ENCODE peak calls at places on chromosome X, in eight cellular contexts. Z is tibial artery, S is astrocyte, X is PC-9, O is mammary epithelial cell, R is Panc1, V is RWPE2, L is prostate gland. A is an unnamed sample. For H3K4me1, the result is how much of the 10 kb centered on the place peaks cover.

GRCh38 chrX:1658083-1658463 is 43.2 kb downstream of the ASMT start:
- DNase-seq in L (no peak), R (no peak), O (no peak), X (no peak), S (no peak), Z (no peak), V (no peak), A (no peak)

GRCh38 chrX:74242484-74243138 is 61.4 kb upstream of the ZCCHC13 start:
- DNase-seq in R (no peak), S (no peak), V (no peak), L (peak), Z (no peak), X (no peak), O (peak), A (no peak)

GRCh38 chrX:54043696-54044125 is 562 bp downstream of the PHF8 start:
- DNase-seq in Z (peak), V (no peak), L (peak), S (peak), R (no peak), O (peak), X (no peak), A (peak)

GRCh38 chrX:118530537-118530936 is 34.9 kb downstream of the DOCK11 start:
- DNase-seq in V (no peak), S (peak), Z (no peak), O (no peak), R (no peak), X (no peak), L (no peak), A (no peak)

GRCh38 chrX:78111140-78111931 is 7.3 kb downstream of the PGK1 start:
- DNase-seq in V (no peak), S (no peak), L (no peak), R (no peak), O (no peak), X (no peak), Z (no peak), A (no peak)

GRCh38 chrX:125710403-125711062 is 390.9 kb downstream of the TEX13C start:
- DNase-seq in V (no peak), Z (no peak), L (no peak), X (no peak), S (no peak), R (no peak), O (no peak), A (no peak)

GRCh38 chrX:1885116-1885515 is 270.3 kb downstream of the ASMT start:
- DNase-seq in L (no peak), O (no peak), X (no peak), R (no peak), V (no peak), S (no peak), Z (no peak), A (no peak)

GRCh38 chrX:16204538-16204937 is 37.3 kb downstream of the MAGEB17 start:
- DNase-seq in V (no peak), X (no peak), L (no peak), S (no peak), R (no peak), Z (no peak), O (no peak), A (no peak)

GRCh38 chrX:70301716-70302115 is 11.8 kb downstream of the KIF4A start:
- DNase-seq in L (no peak), Z (no peak), V (no peak), O (no peak), R (no peak), X (no peak), S (peak), A (no peak)

GRCh38 chrX:20361890-20362262 is 95.2 kb upstream of the RPS6KA3 start:
- DNase-seq in L (no peak), V (no peak), R (no peak), Z (no peak), O (no peak), X (peak), S (peak), A (no peak)

GRCh38 chrX:49910344-49910743 is 12.1 kb upstream of the CLCN5 start:
- DNase-seq in R (no peak), O (no peak), S (no peak), V (no peak), L (no peak), X (no peak), Z (no peak), A (no peak)

GRCh38 chrX:22126311-22126710 is 94.2 kb downstream of the PHEX start:
- DNase-seq in Z (no peak), O (no peak), X (no peak), V (no peak), L (no peak), R (no peak), S (peak), A (no peak)

GRCh38 chrX:11420851-11421250 is 127.6 kb downstream of the AMELX start:
- DNase-seq in V (no peak), L (no peak), R (no peak), Z (no peak), O (no peak), X (no peak), S (no peak), A (no peak)

GRCh38 chrX:129144172-129145038 is 378.9 kb downstream of the SMARCA1 start:
- DNase-seq in S (peak), L (no peak), X (no peak), O (no peak), R (no peak), V (no peak), Z (no peak), A (no peak)

GRCh38 chrX:63657821-63658220 is 127.2 kb downstream of the ARHGEF9 start:
- DNase-seq in S (peak), L (no peak), Z (peak), R (no peak), X (no peak), V (peak), O (peak), A (no peak)

GRCh38 chrX:133838761-133839676 is 146.4 kb downstream of the GPC3 start:
- DNase-seq in S (no peak), R (peak), V (no peak), Z (no peak), X (no peak), O (peak), L (no peak), A (peak)

GRCh38 chrX:27966955-27967354 is 14.3 kb downstream of the DCAF8L1 start:
- DNase-seq in X (no peak), O (peak), R (no peak), S (peak), Z (no peak), L (no peak), V (no peak), A (no peak)

GRCh38 chrX:18640686-18641085 is 31.2 kb downstream of the RS1 start:
- DNase-seq in R (no peak), Z (no peak), X (no peak), O (no peak), L (no peak), V (no peak), S (no peak), A (peak)

GRCh38 chrX:56113785-56114436 is 118.2 kb upstream of the KLF8 start:
- DNase-seq in S (no peak), O (no peak), L (no peak), V (no peak), Z (no peak), R (no peak), X (peak), A (peak)

GRCh38 chrX:63656871-63657580 is 128.0 kb downstream of the ARHGEF9 start:
- DNase-seq in R (no peak), Z (peak), S (peak), O (peak), X (no peak), V (no peak), L (no peak), A (no peak)

GRCh38 chrX:115054876-115055275 is 37.5 kb upstream of the IL13RA2 start:
- DNase-seq in R (no peak), X (no peak), Z (no peak), V (no peak), O (peak), S (no peak), L (no peak), A (no peak)

GRCh38 chrX:30935985-30936384 is 46.9 kb upstream of the TAB3 start:
- DNase-seq in V (no peak), X (no peak), L (no peak), Z (no peak), S (no peak), R (no peak), O (peak), A (peak)

GRCh38 chrX:56572975-56573374 is 9.5 kb downstream of the UBQLN2 start:
- DNase-seq in O (peak), L (no peak), X (no peak), R (no peak), Z (no peak), S (no peak), V (no peak), A (no peak)

GRCh38 chrX:29841750-29842149 is 373.6 kb upstream of the MAGEB2 start:
- DNase-seq in R (no peak), O (no peak), Z (no peak), V (no peak), X (no peak), L (no peak), S (peak), A (no peak)

GRCh38 chrX:98452456-98452855 is 1568.7 kb downstream of the RPA4 start:
- DNase-seq in V (no peak), S (no peak), L (no peak), O (no peak), X (no peak), R (no peak), Z (no peak), A (peak)

GRCh38 chrX:23554304-23554703 is 113.0 kb upstream of the PRDX4 start:
- DNase-seq in V (no peak), S (peak), X (peak), L (peak), O (peak), Z (no peak), R (peak), A (peak)

GRCh38 chrX:43964936-43965335 is 8.3 kb downstream of the NDP start:
- DNase-seq in O (no peak), L (no peak), Z (no peak), X (no peak), R (no peak), V (no peak), S (no peak), A (no peak)

GRCh38 chrX:115949900-115950822 is 220.4 kb upstream of the AGTR2 start:
- DNase-seq in X (peak), Z (no peak), R (no peak), S (no peak), O (peak), L (no peak), V (no peak), A (peak)

GRCh38 chrX:16848541-16848940 is 21.6 kb downstream of the RBBP7 start:
- DNase-seq in V (no peak), Z (no peak), R (no peak), L (no peak), S (no peak), X (no peak), O (no peak), A (no peak)

GRCh38 chrX:72245461-72246089 is 6.7 kb upstream of the ERCC6L start:
- DNase-seq in O (peak), Z (peak), R (no peak), V (no peak), L (peak), X (no peak), S (no peak), A (peak)

GRCh38 chrX:134173541-134174272 is 63.3 kb upstream of the CCDC160 start:
- DNase-seq in X (no peak), S (no peak), R (no peak), O (no peak), Z (no peak), L (no peak), V (no peak), A (peak)

GRCh38 chrX:63747331-63747730 is 37.7 kb downstream of the ARHGEF9 start:
- DNase-seq in R (no peak), Z (no peak), O (peak), L (no peak), V (no peak), X (no peak), S (peak), A (no peak)

DNA sequence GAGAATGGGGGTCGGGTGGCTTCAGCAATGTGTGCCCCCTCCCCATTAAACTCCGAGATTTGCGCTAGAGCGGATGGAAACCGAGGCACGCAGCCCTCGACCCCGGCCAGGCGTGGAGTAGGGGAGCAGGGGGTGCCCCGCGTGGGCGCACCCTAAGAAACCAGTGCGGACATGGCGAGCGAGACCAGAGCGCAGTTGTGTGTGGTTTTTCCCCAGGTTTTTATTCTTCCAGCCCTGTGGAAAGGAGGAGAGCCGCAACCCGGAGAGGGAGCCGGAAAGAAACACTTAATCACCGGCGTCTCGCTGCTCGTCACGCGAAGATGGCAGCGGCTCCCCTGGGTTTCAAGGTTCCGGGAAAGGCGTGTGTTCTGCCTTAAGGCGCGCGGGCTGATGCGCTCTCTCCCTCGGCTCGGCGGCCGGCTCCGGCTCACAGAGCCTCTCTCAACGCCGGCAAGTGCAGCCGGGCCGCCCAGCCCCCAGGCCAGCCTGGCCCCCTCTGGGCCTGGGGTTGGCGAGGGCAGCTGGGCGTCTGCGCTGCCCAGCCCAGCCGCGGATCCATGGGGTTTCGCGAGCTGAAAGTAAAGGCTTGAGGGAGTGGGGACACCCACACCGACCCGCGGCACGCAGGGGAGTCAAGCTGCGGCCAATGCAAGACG is 73.9 kb upstream of the BCOR start:
- DNase-seq in R (no peak), V (no peak), Z (no peak), S (peak), X (no peak), L (no peak), O (no peak), A (no peak)
- H3K4me1 ChIP-seq in R (under half), V (under half), Z (under half), S (under half), X (under half), L (under half), O (under half), A (under half)

GRCh38 chrX:41688154-41688553 is 619 bp upstream of the GPR34 start:
- DNase-seq in R (no peak), L (no peak), Z (no peak), S (no peak), O (no peak), X (no peak), V (no peak), A (no peak)

GRCh38 chrX:41692162-41692749 is 3.5 kb downstream of the GPR34 start:
- DNase-seq in L (no peak), R (no peak), X (no peak), O (no peak), S (peak), V (no peak), Z (no peak), A (no peak)

GRCh38 chrX:41688835-41689234 is at the start of gene GPR34:
- DNase-seq in L (no peak), O (no peak), S (no peak), Z (peak), V (no peak), R (no peak), X (no peak), A (no peak)

GRCh38 chrX:41686788-41687187 is 2.0 kb upstream of the GPR34 start:
- DNase-seq in Z (no peak), V (no peak), S (no peak), X (no peak), L (no peak), O (no peak), R (no peak), A (no peak)

GRCh38 chrX:41689711-41690110 is 938 bp downstream of the GPR34 start:
- DNase-seq in V (no peak), O (no peak), X (no peak), Z (no peak), R (no peak), S (no peak), L (no peak), A (no peak)
- H3K4me1 ChIP-seq in V (under half), O (under half), X (under half), Z (under half), R (under half), S (under half), L (under half), A (under half)

DNA sequence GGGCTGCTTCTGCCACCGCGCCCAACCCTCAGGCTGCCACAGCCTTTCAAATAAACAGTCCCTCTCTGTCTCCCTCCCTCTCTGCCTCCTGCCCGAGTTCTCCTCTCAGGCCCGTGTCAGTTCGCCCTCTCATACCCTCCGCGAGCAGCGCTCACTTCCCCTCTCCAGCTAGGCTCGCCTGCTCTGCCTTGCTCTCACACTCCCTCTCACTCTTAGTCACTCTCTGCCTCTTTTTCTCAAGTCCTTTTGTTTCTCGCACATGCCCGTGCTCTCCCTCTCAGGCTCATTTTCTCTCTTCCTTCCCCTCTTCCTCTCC is 3.2 kb downstream of the EFNB1 start:
- DNase-seq in R (no peak), L (no peak), O (peak), Z (peak), X (peak), V (no peak), S (peak), A (peak)
- H3K4me1 ChIP-seq in R (under half), L (under half), O (under half), Z (under half), X (under half), V (under half), S (under half), A (under half)

GRCh38 chrX:46713672-46714487 is 45.0 kb downstream of the SLC9A7 start:
- DNase-seq in O (no peak), R (no peak), L (no peak), X (no peak), V (no peak), S (peak), Z (no peak), A (no peak)
- H3K4me1 ChIP-seq in O (under half), R (under half), L (under half), X (under half), V (under half), S (under half), Z (under half), A (under half)